ENCODE peak calls at places on chromosomes 11 and 22, in ten cellular contexts. V is adipocyte; O is mammary epithelial cell; K is body of pancreas; E is psoas muscle; X is testis; C is GM23248; R is CD4-positive, alpha-beta T cell; H is CD8-positive, alpha-beta T cell; W is neuronal stem cell. B is an unnamed sample. For H3K9me3, the result is how much of the 10 kb centered on the place peaks cover.

GRCh38 chr22:17846326-17846992 is 72.2 kb upstream of the BID start:
- DNase-seq in W (no peak), V (no peak), C (peak), R (no peak), H (no peak), X (peak), O (no peak), K (no peak), E (no peak), B (peak)

GRCh38 chr11:32913445-32913844 is 20.8 kb downstream of the QSER1 start:
- DNase-seq in K (no peak), H (no peak), O (no peak), C (no peak), X (no peak), E (no peak), V (no peak), W (no peak), R (no peak), B (no peak)

GRCh38 chr11:9672918-9673317 is 9.0 kb downstream of the SWAP70 start:
- DNase-seq in K (no peak), X (no peak), R (no peak), E (no peak), O (no peak), H (no peak), C (no peak), W (no peak), V (no peak), B (no peak)

GRCh38 chr22:28600546-28601143 is 79.0 kb downstream of the TTC28 start:
- DNase-seq in C (peak), K (no peak), X (no peak), E (no peak), H (no peak), O (peak), V (peak), R (no peak), W (peak), B (no peak)

GRCh38 chr22:50282361-50283144 is 12.4 kb upstream of the MAPK11 start:
- DNase-seq in X (no peak), K (peak), C (peak), W (no peak), E (no peak), H (no peak), V (peak), O (peak), R (no peak), B (no peak)

GRCh38 chr22:19789828-19790227 is 29.2 kb downstream of the TBX1 start:
- DNase-seq in E (no peak), V (no peak), X (no peak), R (no peak), W (no peak), C (no peak), K (no peak), H (no peak), O (no peak), B (no peak)

GRCh38 chr11:223026-223789 is 12.9 kb downstream of the SIRT3 start:
- DNase-seq in H (no peak), W (no peak), V (no peak), K (no peak), E (peak), R (no peak), X (no peak), O (no peak), C (no peak), B (no peak)

GRCh38 chr11:92376146-92376599 is 151.6 kb downstream of the FAT3 start:
- DNase-seq in O (no peak), V (no peak), E (no peak), C (peak), H (no peak), W (no peak), X (no peak), K (no peak), R (no peak), B (no peak)

GRCh38 chr22:36221799-36222751 is 17.3 kb downstream of the APOL2 start:
- DNase-seq in W (peak), R (peak), V (peak), C (peak), X (peak), K (peak), O (peak), E (peak), H (no peak), B (no peak)

GRCh38 chr11:117834068-117834810 is 9.7 kb upstream of the FXYD2 start:
- DNase-seq in C (no peak), W (no peak), R (no peak), H (no peak), X (peak), E (no peak), K (no peak), O (no peak), V (no peak), B (peak)

GRCh38 chr11:75966546-75967287 is 151.7 kb downstream of the UVRAG start:
- DNase-seq in V (peak), R (no peak), O (peak), W (no peak), X (no peak), K (no peak), C (peak), E (no peak), H (no peak), B (no peak)

GRCh38 chr11:67195971-67196418 is 70.3 kb upstream of the GRK2 start:
- DNase-seq in R (no peak), K (no peak), H (no peak), E (no peak), O (no peak), X (no peak), W (no peak), V (no peak), C (peak), B (peak)

GRCh38 chr22:50684986-50685385 is 12.4 kb downstream of the SHANK3 start:
- DNase-seq in E (no peak), H (no peak), O (no peak), V (no peak), C (no peak), R (no peak), W (no peak), X (peak), K (no peak), B (no peak)

GRCh38 chr22:39185601-39186012 is 33.1 kb upstream of the CBX7 start:
- DNase-seq in V (no peak), O (peak), R (no peak), W (no peak), K (no peak), E (peak), C (peak), X (peak), H (no peak), B (no peak)

GRCh38 chr11:78646564-78647185 is 72.0 kb upstream of the NARS2 start:
- DNase-seq in C (peak), W (peak), X (peak), R (peak), H (no peak), E (no peak), O (peak), K (peak), V (peak), B (no peak)

GRCh38 chr11:102430158-102430836 is 22.3 kb downstream of the TMEM123 start:
- DNase-seq in O (no peak), X (no peak), H (no peak), C (peak), R (no peak), W (no peak), E (no peak), K (no peak), V (peak), B (no peak)

GRCh38 chr11:91608662-91609061 is 616.0 kb upstream of the FAT3 start:
- DNase-seq in H (no peak), X (no peak), K (no peak), V (no peak), W (no peak), E (no peak), O (no peak), R (no peak), C (no peak), B (no peak)

GRCh38 chr22:42360348-42360747 is 71.9 kb downstream of the NFAM1 start:
- DNase-seq in E (no peak), X (no peak), C (no peak), H (no peak), V (no peak), K (peak), R (no peak), W (no peak), O (no peak), B (no peak)

GRCh38 chr11:76823481-76824028 is 37.2 kb upstream of the ACER3 start:
- DNase-seq in C (peak), R (no peak), K (no peak), X (no peak), V (peak), E (peak), H (no peak), O (peak), W (no peak), B (no peak)

GRCh38 chr22:17575681-17576080 is 12.4 kb downstream of the SLC25A18 start:
- DNase-seq in W (no peak), C (peak), K (no peak), O (no peak), E (no peak), R (no peak), X (no peak), H (no peak), V (no peak), B (no peak)

GRCh38 chr11:110046759-110047386 is 46.3 kb upstream of the ZC3H12C start:
- DNase-seq in W (no peak), K (no peak), O (no peak), V (no peak), C (no peak), H (no peak), E (no peak), R (no peak), X (no peak), B (no peak)

GRCh38 chr22:36334838-36335603 is 52.7 kb downstream of the MYH9 start:
- DNase-seq in X (no peak), C (peak), R (no peak), W (no peak), K (peak), O (peak), V (peak), E (no peak), H (no peak), B (no peak)

GRCh38 chr11:68843052-68843561 is 1.4 kb upstream of the CPT1A start:
- DNase-seq in H (no peak), O (no peak), W (no peak), K (no peak), X (no peak), E (no peak), C (peak), R (peak), V (peak), B (peak)

GRCh38 chr11:31974737-31975136 is 116.1 kb upstream of the RCN1 start:
- DNase-seq in K (no peak), X (no peak), V (peak), R (no peak), H (no peak), E (no peak), W (no peak), C (peak), O (peak), B (no peak)

GRCh38 chr22:39292561-39293074 is 26.8 kb downstream of the RPL3 start:
- DNase-seq in E (peak), V (peak), H (no peak), R (no peak), X (peak), K (peak), O (peak), W (peak), C (peak), B (peak)

GRCh38 chr11:72738199-72739141 is 13.7 kb downstream of the ARAP1 start:
- DNase-seq in R (no peak), C (peak), O (no peak), K (no peak), X (peak), W (no peak), E (peak), H (no peak), V (peak), B (no peak)

GRCh38 chr11:31422703-31423102 is 53.0 kb downstream of the DNAJC24 start:
- DNase-seq in C (no peak), X (no peak), E (no peak), V (no peak), O (no peak), H (no peak), R (no peak), W (peak), K (no peak), B (no peak)

GRCh38 chr22:43743131-43743530 is 69.0 kb downstream of the EFCAB6 start:
- DNase-seq in X (no peak), E (no peak), R (no peak), V (no peak), H (no peak), C (no peak), K (no peak), W (peak), O (no peak), B (no peak)

GRCh38 chr11:72195921-72196320 is 4.0 kb downstream of the FOLR1 start:
- DNase-seq in C (no peak), O (no peak), K (no peak), R (no peak), V (no peak), X (no peak), E (no peak), H (no peak), W (no peak), B (no peak)

GRCh38 chr11:288328-289144 is at the start of gene PGGHG:
- DNase-seq in W (no peak), H (no peak), R (peak), X (peak), V (peak), E (peak), K (peak), C (peak), O (no peak), B (peak)

GRCh38 chr11:27456140-27456801 is 16.3 kb downstream of the LGR4 start:
- DNase-seq in E (no peak), K (no peak), O (peak), W (no peak), V (peak), R (no peak), H (no peak), C (peak), X (no peak), B (no peak)

GRCh38 chr22:22013559-22014284 is 31.1 kb upstream of the TOP3B start:
- DNase-seq in H (no peak), X (no peak), E (no peak), R (no peak), O (no peak), K (no peak), V (no peak), W (no peak), C (no peak), B (no peak)

GRCh38 chr22:43711681-43712080 is 100.4 kb downstream of the EFCAB6 start:
- DNase-seq in V (no peak), W (no peak), E (no peak), C (no peak), R (no peak), O (no peak), X (no peak), H (no peak), K (no peak), B (no peak)

GRCh38 chr22:47194476-47195155 is 432.2 kb downstream of the TBC1D22A start:
- DNase-seq in O (no peak), K (no peak), V (no peak), W (no peak), C (no peak), E (no peak), X (peak), H (no peak), R (no peak), B (no peak)
- H3K9me3 ChIP-seq in O (under half), K (under half), V (under half), W (under half), C (under half), E (under half), X (under half), H (under half), R (under half), B (under half)

GRCh38 chr11:14546672-14547071 is 26.5 kb upstream of the PSMA1 start:
- DNase-seq in E (no peak), R (no peak), C (peak), H (no peak), W (no peak), K (no peak), O (no peak), X (no peak), V (no peak), B (no peak)
- H3K9me3 ChIP-seq in E (under half), R (under half), C (under half), H (under half), W (under half), K (under half), O (under half), X (under half), V (under half), B (under half)

DNA sequence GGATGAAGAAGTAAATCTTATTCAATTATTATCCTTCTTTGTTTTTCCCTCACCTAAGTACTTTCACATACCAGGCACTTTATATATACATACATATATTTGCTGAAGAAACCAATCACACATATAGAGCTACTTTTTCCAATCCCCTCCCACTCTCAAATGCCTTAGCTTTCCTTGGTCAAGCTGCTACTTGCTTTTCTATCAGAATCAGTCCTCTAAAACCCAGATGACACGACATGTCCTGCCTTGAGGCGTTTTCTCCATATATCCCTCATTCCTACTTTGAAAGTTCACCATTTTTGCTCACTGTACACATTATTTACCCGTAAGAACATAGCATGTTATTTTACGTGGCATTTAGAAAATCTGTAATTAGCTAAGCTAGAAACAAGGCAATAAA is 5.4 kb downstream of the RAB38 start:
- DNase-seq in X (no peak), H (no peak), C (no peak), O (peak), R (no peak), W (no peak), V (no peak), K (no peak), E (no peak), B (no peak)
- H3K9me3 ChIP-seq in X (under half), H (under half), C (under half), O (under half), R (under half), W (under half), V (under half), K (under half), E (under half), B (under half)

GRCh38 chr11:2652362-2652761 is 47.4 kb downstream of the KCNQ1OT1 start:
- DNase-seq in C (no peak), H (no peak), V (no peak), O (no peak), X (no peak), E (no peak), W (no peak), K (no peak), R (no peak), B (no peak)
- H3K9me3 ChIP-seq in C (under half), H (under half), V (half or more), O (under half), X (under half), E (under half), W (under half), K (under half), R (under half), B (under half)

DNA sequence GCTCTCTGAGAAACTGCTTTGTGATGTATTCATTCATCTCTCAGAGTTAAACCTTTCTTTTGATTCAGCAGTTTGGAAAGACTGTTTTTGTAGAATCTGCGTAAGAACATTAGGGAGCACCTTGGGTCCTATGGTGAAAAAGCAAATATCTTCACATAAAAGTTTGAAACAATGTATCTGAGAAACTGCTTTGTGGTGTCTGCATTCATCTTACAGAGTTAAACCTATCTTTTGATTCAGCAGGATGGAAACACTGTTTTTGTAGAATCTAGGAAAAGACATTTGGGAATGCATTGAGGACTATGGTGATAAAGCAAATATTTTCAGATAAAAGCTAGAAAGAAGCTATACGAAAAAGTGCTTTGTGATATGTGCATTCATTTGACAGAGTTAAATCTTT is 361.3 kb downstream of the OR4C45 start:
- DNase-seq in R (no peak), V (no peak), H (no peak), C (no peak), E (no peak), X (no peak), W (no peak), K (no peak), O (no peak), B (no peak)
- H3K9me3 ChIP-seq in R (half or more), V (half or more), H (under half), C (under half), E (under half), X (under half), W (under half), K (under half), O (under half), B (under half)

GRCh38 chr11:50333861-50334260 is 301.2 kb downstream of the OR4C45 start:
- DNase-seq in K (no peak), X (no peak), W (no peak), C (no peak), O (no peak), E (no peak), H (no peak), R (no peak), V (no peak), B (no peak)
- H3K9me3 ChIP-seq in K (under half), X (under half), W (under half), C (under half), O (under half), E (under half), H (under half), R (under half), V (under half), B (under half)